ENCODE peak calls at places on chromosomes 1 and 21, in six cellular contexts. B is neural progenitor cell, J is fibroblast of lung, P is PC-3, H is neuronal stem cell, O is mammary epithelial cell. K is an unnamed sample. For H3K4me1, the result is how much of the 10 kb centered on the place peaks cover.

GRCh38 chr1:206633708-206634121 is 1.6 kb upstream of the DYRK3 start:
- DNase-seq in O (peak), H (no peak), P (peak), B (peak), J (peak), K (peak)

GRCh38 chr1:5254131-5254725 is 599.8 kb downstream of the AJAP1 start:
- DNase-seq in J (no peak), B (no peak), H (no peak), P (no peak), O (no peak), K (no peak)

GRCh38 chr1:116161390-116161789 is 50.2 kb downstream of the MAB21L3 start:
- DNase-seq in J (no peak), B (no peak), P (no peak), H (no peak), O (no peak), K (no peak)

GRCh38 chr1:206738370-206739366 is 31.9 kb upstream of the IL19 start:
- DNase-seq in H (no peak), B (peak), P (peak), O (peak), J (peak), K (no peak)

GRCh38 chr1:94962745-94963265 is 35.9 kb upstream of the CNN3 start:
- DNase-seq in H (no peak), O (no peak), B (no peak), J (peak), P (peak), K (peak)

GRCh38 chr1:239250353-239251035 is 135.9 kb upstream of the CHRM3 start:
- DNase-seq in H (no peak), J (peak), P (peak), B (no peak), O (peak), K (no peak)

GRCh38 chr1:168833352-168833751 is 104.3 kb upstream of the DPT start:
- DNase-seq in H (no peak), B (no peak), J (no peak), P (no peak), O (no peak), K (no peak)

GRCh38 chr1:66388918-66389317 is 145.0 kb upstream of the SGIP1 start:
- DNase-seq in O (no peak), J (no peak), B (no peak), H (no peak), P (no peak), K (no peak)

GRCh38 chr1:197171531-197171930 is 25.1 kb upstream of the ASPM start:
- DNase-seq in P (peak), O (no peak), J (peak), B (no peak), H (no peak), K (no peak)

GRCh38 chr1:173421789-173422188 is 55.3 kb upstream of the PRDX6 start:
- DNase-seq in J (no peak), P (no peak), H (no peak), O (no peak), B (no peak), K (no peak)

GRCh38 chr21:34342476-34342875 is 21.3 kb upstream of the KCNE2 start:
- DNase-seq in B (no peak), P (no peak), J (no peak), H (no peak), O (no peak), K (no peak)

GRCh38 chr1:206634365-206635079 is 814 bp upstream of the DYRK3 start:
- DNase-seq in P (peak), H (peak), B (peak), J (peak), O (peak), K (peak)

GRCh38 chr21:25855591-25855990 is 120.8 kb downstream of the GABPA start:
- DNase-seq in H (peak), O (no peak), P (no peak), J (no peak), B (no peak), K (no peak)

GRCh38 chr1:177907000-177907399 is 62.9 kb downstream of the SEC16B start:
- DNase-seq in H (no peak), O (peak), J (no peak), P (no peak), B (no peak), K (no peak)

GRCh38 chr1:79264975-79265818 is 258.7 kb upstream of the ADGRL4 start:
- DNase-seq in O (no peak), B (no peak), H (no peak), P (no peak), J (no peak), K (no peak)

GRCh38 chr1:230337266-230337665 is 88.9 kb downstream of the PGBD5 start:
- DNase-seq in P (no peak), H (no peak), O (no peak), J (no peak), B (no peak), K (no peak)

GRCh38 chr1:78102082-78102481 is 56.3 kb downstream of the GIPC2 start:
- DNase-seq in H (no peak), P (peak), J (peak), O (peak), B (no peak), K (peak)

GRCh38 chr1:229844675-229845074 is 218.6 kb downstream of the URB2 start:
- DNase-seq in O (peak), B (no peak), H (no peak), P (peak), J (no peak), K (no peak)

GRCh38 chr1:4095466-4095865 is 195.4 kb upstream of the C1orf174 start:
- DNase-seq in H (no peak), B (no peak), O (no peak), P (no peak), J (no peak), K (no peak)

GRCh38 chr1:47725732-47726495 is 271.3 kb downstream of the TRABD2B start:
- DNase-seq in B (peak), O (peak), P (peak), H (peak), J (peak), K (peak)

GRCh38 chr1:9413143-9413876 is 120.6 kb downstream of the SPSB1 start:
- DNase-seq in P (peak), B (peak), J (peak), H (no peak), O (peak), K (peak)

GRCh38 chr1:63677497-63677896 is 84.3 kb downstream of the PGM1 start:
- DNase-seq in P (no peak), B (no peak), O (no peak), J (no peak), H (no peak), K (no peak)

GRCh38 chr1:96741335-96741734 is 19.8 kb downstream of the PTBP2 start:
- DNase-seq in J (peak), H (no peak), P (no peak), B (no peak), O (no peak), K (no peak)

GRCh38 chr1:111956155-111956817 is 33.2 kb downstream of the KCND3 start:
- DNase-seq in O (no peak), P (no peak), J (no peak), H (no peak), B (no peak), K (no peak)
- H3K9ac ChIP-seq in O (no peak), P (no peak), J (no peak), H (no peak), B (no peak), K (no peak)

GRCh38 chr1:85453640-85454194 is 11.2 kb downstream of the DDAH1 start:
- DNase-seq in B (no peak), H (no peak), J (no peak), P (no peak), O (no peak), K (peak)

GRCh38 chr1:85452859-85453430 is 12.0 kb downstream of the DDAH1 start:
- DNase-seq in O (no peak), H (no peak), J (no peak), B (no peak), P (no peak), K (no peak)

GRCh38 chr1:85450832-85451231 is 14.1 kb downstream of the DDAH1 start:
- DNase-seq in O (no peak), B (no peak), H (no peak), J (no peak), P (peak), K (no peak)

GRCh38 chr1:85449356-85449755 is 15.6 kb downstream of the DDAH1 start:
- DNase-seq in P (no peak), J (no peak), O (no peak), B (no peak), H (no peak), K (no peak)

DNA sequence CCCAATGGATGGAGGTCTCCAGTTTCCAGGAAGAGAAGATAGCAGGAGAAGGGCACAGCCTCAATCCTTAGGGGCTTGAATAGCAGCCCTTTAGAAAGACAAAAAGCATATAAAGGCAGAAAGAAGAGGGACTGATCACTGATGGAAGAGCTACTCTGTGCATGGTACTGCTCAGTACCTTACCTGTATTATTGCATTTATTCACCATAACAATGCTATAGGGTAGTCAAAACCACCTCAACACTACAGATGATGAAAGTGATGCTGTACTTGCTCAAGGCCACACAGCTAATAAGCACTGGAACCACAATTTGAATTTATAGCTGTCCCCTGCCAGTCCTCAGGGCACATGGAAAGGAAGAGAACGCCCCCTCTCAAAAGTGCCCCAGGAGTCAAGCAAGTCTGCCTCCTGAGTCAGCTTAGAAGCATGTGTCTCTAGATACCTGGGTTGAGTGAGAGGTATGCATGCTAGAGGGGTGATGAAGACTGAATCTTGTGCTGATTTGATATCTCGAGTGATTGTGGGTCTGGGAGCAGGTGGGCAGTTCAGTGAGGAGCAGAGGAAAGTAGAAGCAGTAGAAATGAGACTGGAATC is 13.6 kb downstream of the DDAH1 start:
- DNase-seq in B (no peak), H (no peak), P (peak), O (peak), J (peak), K (no peak)
- H3K4me1 ChIP-seq in B (under half), H (under half), P (under half), O (under half), J (under half), K (half or more)

DNA sequence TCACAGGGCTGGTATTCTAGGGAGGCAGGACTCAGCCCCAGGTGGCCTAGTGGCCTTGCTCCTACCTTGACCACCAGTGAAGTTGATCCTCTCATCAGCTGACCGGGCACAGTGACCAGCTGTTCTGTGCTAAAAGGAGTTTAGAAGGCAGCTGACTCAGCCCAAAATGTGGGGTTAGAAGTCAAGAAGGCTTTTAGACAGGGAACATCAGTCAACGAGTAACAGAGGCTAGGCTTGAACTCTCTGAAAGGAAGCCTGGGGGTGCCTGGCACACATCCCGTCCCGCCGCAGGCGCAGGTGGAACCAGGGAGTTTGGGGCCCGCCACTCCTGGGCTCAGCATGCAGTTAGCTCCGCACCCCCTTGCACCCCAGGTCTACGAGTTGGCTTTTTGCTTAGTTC is 114.9 kb upstream of the SLC45A1 start:
- DNase-seq in J (no peak), H (no peak), B (no peak), O (no peak), P (no peak), K (no peak)
- H3K9ac ChIP-seq in J (peak), H (no peak), B (no peak), O (peak), P (peak), K (peak)

GRCh38 chr1:162219461-162219860 is 150.0 kb downstream of the NOS1AP start:
- DNase-seq in B (no peak), J (no peak), O (no peak), P (no peak), H (no peak), K (no peak)
- H3K4me1 ChIP-seq in B (half or more), J (under half), O (under half), P (under half), H (under half), K (under half)

K was measured in adipocyte.